ENCODE peak calls at places on chromosomes 2 and 18, in six cellular contexts. One of them, this sample, is unnamed.

GRCh38 chr18:11004951-11005350 is 144.4 kb downstream of the PIEZO2 start:
- DNase-seq in neural progenitor cell: no peak
- DNase-seq in GM23248: no peak
- DNase-seq in GM23338: no peak
- DNase-seq in HepG2: no peak
- DNase-seq in H1: no peak
- DNase-seq in this sample: no peak

GRCh38 chr2:143816927-143817326 is 687.7 kb downstream of the ARHGAP15 start:
- DNase-seq in neural progenitor cell: no peak
- DNase-seq in GM23248: no peak
- DNase-seq in GM23338: no peak
- DNase-seq in HepG2: no peak
- DNase-seq in H1: no peak
- DNase-seq in this sample: no peak

GRCh38 chr2:10471956-10472355 is 23.8 kb upstream of the ODC1 start:
- DNase-seq in neural progenitor cell: peak; percentile 32
- DNase-seq in GM23248: no peak
- DNase-seq in GM23338: peak; percentile 27
- DNase-seq in HepG2: no peak
- DNase-seq in H1: no peak
- DNase-seq in this sample: no peak

GRCh38 chr2:138516030-138516704 is 14.6 kb downstream of the SPOPL start:
- DNase-seq in neural progenitor cell: no peak
- DNase-seq in GM23248: peak; percentile 45
- DNase-seq in GM23338: peak; percentile 16
- DNase-seq in HepG2: peak; percentile 72
- DNase-seq in H1: no peak
- DNase-seq in this sample: no peak

GRCh38 chr2:217327981-217328760 is 468.3 kb upstream of the TNP1 start:
- DNase-seq in neural progenitor cell: no peak
- DNase-seq in GM23248: no peak
- DNase-seq in GM23338: no peak
- DNase-seq in HepG2: no peak
- DNase-seq in H1: no peak
- DNase-seq in this sample: no peak

GRCh38 chr2:70979626-70980025 is 1.2 kb downstream of the ANKRD53 start:
- DNase-seq in neural progenitor cell: no peak
- DNase-seq in GM23248: no peak
- DNase-seq in GM23338: no peak
- DNase-seq in HepG2: no peak
- DNase-seq in H1: no peak
- DNase-seq in this sample: no peak

GRCh38 chr2:11716689-11717321 is 29.6 kb upstream of the LPIN1 start:
- DNase-seq in neural progenitor cell: no peak
- DNase-seq in GM23248: peak; percentile 70
- DNase-seq in GM23338: no peak
- DNase-seq in HepG2: peak; percentile 45
- DNase-seq in H1: no peak
- DNase-seq in this sample: no peak

GRCh38 chr2:95289251-95289650 is 7.9 kb upstream of the KCNIP3 start:
- DNase-seq in neural progenitor cell: no peak
- DNase-seq in GM23248: no peak
- DNase-seq in GM23338: peak; percentile 53
- DNase-seq in HepG2: peak; percentile 16
- DNase-seq in H1: no peak
- DNase-seq in this sample: no peak

GRCh38 chr18:35489913-35490490 is 7.8 kb downstream of the INO80C start:
- DNase-seq in neural progenitor cell: no peak
- DNase-seq in GM23248: no peak
- DNase-seq in GM23338: no peak
- DNase-seq in HepG2: no peak
- DNase-seq in H1: no peak
- DNase-seq in this sample: no peak

GRCh38 chr2:182070736-182071135 is 85.1 kb downstream of the PPP1R1C start:
- DNase-seq in neural progenitor cell: no peak
- DNase-seq in GM23248: no peak
- DNase-seq in GM23338: no peak
- DNase-seq in HepG2: no peak
- DNase-seq in H1: no peak
- DNase-seq in this sample: no peak

GRCh38 chr2:11684894-11685460 is 15.0 kb upstream of the NTSR2 start:
- DNase-seq in neural progenitor cell: no peak
- DNase-seq in GM23248: no peak
- DNase-seq in GM23338: no peak
- DNase-seq in HepG2: no peak
- DNase-seq in H1: no peak
- DNase-seq in this sample: no peak

GRCh38 chr2:62597323-62597722 is 91.3 kb upstream of the TMEM17 start:
- DNase-seq in neural progenitor cell: no peak
- DNase-seq in GM23248: peak; percentile 69
- DNase-seq in GM23338: no peak
- DNase-seq in HepG2: no peak
- DNase-seq in H1: no peak
- DNase-seq in this sample: no peak

GRCh38 chr18:48594725-48595124 is 55.9 kb downstream of the CTIF start:
- DNase-seq in neural progenitor cell: no peak
- DNase-seq in GM23248: no peak
- DNase-seq in GM23338: no peak
- DNase-seq in HepG2: no peak
- DNase-seq in H1: no peak
- DNase-seq in this sample: no peak

GRCh38 chr18:48592540-48592939 is 53.7 kb downstream of the CTIF start:
- DNase-seq in neural progenitor cell: peak; percentile 84
- DNase-seq in GM23248: no peak
- DNase-seq in GM23338: no peak
- DNase-seq in HepG2: no peak
- DNase-seq in H1: no peak
- DNase-seq in this sample: no peak

GRCh38 chr18:48595703-48596218 is 56.9 kb downstream of the CTIF start:
- DNase-seq in neural progenitor cell: no peak
- DNase-seq in GM23248: no peak
- DNase-seq in GM23338: no peak
- DNase-seq in HepG2: no peak
- DNase-seq in H1: no peak
- DNase-seq in this sample: no peak

GRCh38 chr18:48589797-48590519 is 51.1 kb downstream of the CTIF start:
- DNase-seq in neural progenitor cell: no peak
- DNase-seq in GM23248: peak; percentile 27
- DNase-seq in GM23338: no peak
- DNase-seq in HepG2: no peak
- DNase-seq in H1: no peak
- DNase-seq in this sample: no peak

GRCh38 chr18:48590678-48591077 is 51.8 kb downstream of the CTIF start:
- DNase-seq in neural progenitor cell: no peak
- DNase-seq in GM23248: peak; percentile 94
- DNase-seq in GM23338: no peak
- DNase-seq in HepG2: no peak
- DNase-seq in H1: no peak
- DNase-seq in this sample: no peak
- H3K27ac ChIP-seq in neural progenitor cell: no peak overlapping the region
- H3K27ac ChIP-seq in GM23248: peak overlapping the region; percentile 43
- H3K27ac ChIP-seq in GM23338: no peak overlapping the region
- H3K27ac ChIP-seq in HepG2: no peak overlapping the region
- H3K27ac ChIP-seq in H1: no peak overlapping the region
- H3K27ac ChIP-seq in this sample: no peak overlapping the region

GRCh38 chr2:170818294-170819104 is 1.8 kb downstream of the GAD1 start:
- DNase-seq in neural progenitor cell: peak; percentile 44
- DNase-seq in GM23248: peak; percentile 33
- DNase-seq in GM23338: peak; percentile 65
- DNase-seq in HepG2: no peak
- DNase-seq in H1: peak; percentile 78
- DNase-seq in this sample: no peak
- TF ChIP-seq EZH2 in neural progenitor cell: peak; percentile 41
- TF ChIP-seq EZH2 in GM23248: no peak
- TF ChIP-seq EZH2 in GM23338: peak; percentile 54
- TF ChIP-seq EZH2 in HepG2: no peak
- TF ChIP-seq EZH2 in H1: peak; percentile 70
- TF ChIP-seq EZH2 in this sample: no peak

GRCh38 chr2:60699617-60700016 is 56.5 kb upstream of the PAPOLG start:
- DNase-seq in neural progenitor cell: no peak
- DNase-seq in GM23248: no peak
- DNase-seq in GM23338: peak; percentile 27
- DNase-seq in HepG2: no peak
- DNase-seq in H1: no peak
- DNase-seq in this sample: no peak
- H3K36me3 ChIP-seq in neural progenitor cell: no peaks in the 10 kb centered on the region
- H3K36me3 ChIP-seq in GM23248: no peaks in the 10 kb centered on the region
- H3K36me3 ChIP-seq in GM23338: no peaks in the 10 kb centered on the region
- H3K36me3 ChIP-seq in HepG2: no peaks in the 10 kb centered on the region
- H3K36me3 ChIP-seq in H1: no peaks in the 10 kb centered on the region
- H3K36me3 ChIP-seq in this sample: no peaks in the 10 kb centered on the region

GRCh38 chr2:145012214-145012670 is 492.3 kb upstream of the ZEB2 start:
- DNase-seq in neural progenitor cell: peak; percentile 9
- DNase-seq in GM23248: peak; percentile 37
- DNase-seq in GM23338: no peak
- DNase-seq in HepG2: no peak
- DNase-seq in H1: no peak
- DNase-seq in this sample: no peak

GRCh38 chr2:145010635-145011034 is 490.7 kb upstream of the ZEB2 start:
- DNase-seq in neural progenitor cell: no peak
- DNase-seq in GM23248: no peak
- DNase-seq in GM23338: no peak
- DNase-seq in HepG2: no peak
- DNase-seq in H1: no peak
- DNase-seq in this sample: no peak

GRCh38 chr2:145002624-145003023 is 482.7 kb upstream of the ZEB2 start:
- DNase-seq in neural progenitor cell: no peak
- DNase-seq in GM23248: no peak
- DNase-seq in GM23338: no peak
- DNase-seq in HepG2: no peak
- DNase-seq in H1: no peak
- DNase-seq in this sample: no peak

GRCh38 chr2:145007673-145008263 is 487.8 kb upstream of the ZEB2 start:
- DNase-seq in neural progenitor cell: no peak
- DNase-seq in GM23248: no peak
- DNase-seq in GM23338: no peak
- DNase-seq in HepG2: no peak
- DNase-seq in H1: no peak
- DNase-seq in this sample: no peak

DNA sequence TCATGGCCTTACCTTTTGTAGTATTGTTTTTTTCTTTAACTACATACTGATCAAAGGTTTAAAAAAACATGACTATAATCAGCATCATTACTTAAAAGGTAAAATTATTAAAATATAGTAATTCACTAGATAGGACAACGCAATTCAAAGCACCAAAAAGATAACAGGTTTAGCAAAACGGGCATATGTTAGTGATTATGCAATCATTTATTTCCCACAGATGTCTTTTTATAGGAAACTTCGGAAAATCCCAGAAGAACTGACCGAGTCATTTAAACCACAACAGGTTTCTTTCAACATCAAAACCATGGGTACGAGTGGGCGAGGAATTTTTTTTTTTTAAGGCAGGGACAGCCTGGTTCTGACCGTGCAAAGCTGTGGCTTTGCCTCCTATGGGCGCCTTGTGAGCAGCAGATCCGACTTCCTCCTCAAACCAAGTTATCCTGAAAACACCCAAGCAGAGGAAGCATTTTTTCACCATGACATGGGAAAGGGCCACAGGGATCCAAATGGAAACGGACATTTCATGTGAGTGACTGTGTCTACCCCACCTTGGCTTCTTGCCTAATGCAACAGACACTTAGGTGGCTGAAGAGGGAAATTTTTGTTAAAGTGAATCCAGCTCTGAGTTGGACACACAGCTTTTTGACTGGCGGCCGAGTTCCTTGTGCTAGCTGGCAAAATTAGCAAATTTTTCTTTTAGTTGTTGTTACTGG is 487.2 kb upstream of the ZEB2 start:
- DNase-seq in neural progenitor cell: no peak
- DNase-seq in GM23248: peak; percentile 99
- DNase-seq in GM23338: no peak
- DNase-seq in HepG2: no peak
- DNase-seq in H1: no peak
- DNase-seq in this sample: no peak
- H3K27ac ChIP-seq in neural progenitor cell: no peak overlapping the region
- H3K27ac ChIP-seq in GM23248: peak overlapping the region; percentile 91
- H3K27ac ChIP-seq in GM23338: no peak overlapping the region
- H3K27ac ChIP-seq in HepG2: no peak overlapping the region
- H3K27ac ChIP-seq in H1: no peak overlapping the region
- H3K27ac ChIP-seq in this sample: no peak overlapping the region

GRCh38 chr2:240518981-240519380 is 38.8 kb downstream of the ANKMY1 start:
- DNase-seq in neural progenitor cell: no peak
- DNase-seq in GM23248: no peak
- DNase-seq in GM23338: no peak
- DNase-seq in HepG2: no peak
- DNase-seq in H1: no peak
- DNase-seq in this sample: no peak

GRCh38 chr2:240520974-240521350 is 36.8 kb downstream of the ANKMY1 start:
- DNase-seq in neural progenitor cell: no peak
- DNase-seq in GM23248: no peak
- DNase-seq in GM23338: peak; percentile 12
- DNase-seq in HepG2: no peak
- DNase-seq in H1: peak; percentile 46
- DNase-seq in this sample: no peak

GRCh38 chr2:240520143-240520973 is 37.4 kb downstream of the ANKMY1 start:
- DNase-seq in neural progenitor cell: peak; percentile 47
- DNase-seq in GM23248: peak; percentile 37
- DNase-seq in GM23338: peak; percentile 76
- DNase-seq in HepG2: no peak
- DNase-seq in H1: peak; percentile 63
- DNase-seq in this sample: no peak

GRCh38 chr2:240517342-240517741 is 40.4 kb downstream of the ANKMY1 start:
- DNase-seq in neural progenitor cell: no peak
- DNase-seq in GM23248: no peak
- DNase-seq in GM23338: no peak
- DNase-seq in HepG2: no peak
- DNase-seq in H1: no peak
- DNase-seq in this sample: no peak

GRCh38 chr2:240519396-240520142 is 38.2 kb downstream of the ANKMY1 start:
- DNase-seq in neural progenitor cell: peak; percentile 24
- DNase-seq in GM23248: peak; percentile 86
- DNase-seq in GM23338: peak; percentile 29
- DNase-seq in HepG2: no peak
- DNase-seq in H1: no peak
- DNase-seq in this sample: no peak
- TF ChIP-seq EZH2 in neural progenitor cell: peak; percentile 23
- TF ChIP-seq EZH2 in GM23248: no peak
- TF ChIP-seq EZH2 in GM23338: no peak
- TF ChIP-seq EZH2 in HepG2: no peak
- TF ChIP-seq EZH2 in H1: no peak
- TF ChIP-seq EZH2 in this sample: no peak

GRCh38 chr2:120805590-120805989 is 69.9 kb downstream of the GLI2 start:
- DNase-seq in neural progenitor cell: no peak
- DNase-seq in GM23248: no peak
- DNase-seq in GM23338: no peak
- DNase-seq in HepG2: no peak
- DNase-seq in H1: no peak
- DNase-seq in this sample: no peak

GRCh38 chr2:120805011-120805410 is 69.3 kb downstream of the GLI2 start:
- DNase-seq in neural progenitor cell: no peak
- DNase-seq in GM23248: no peak
- DNase-seq in GM23338: no peak
- DNase-seq in HepG2: no peak
- DNase-seq in H1: no peak
- DNase-seq in this sample: no peak

GRCh38 chr2:120803764-120804335 is 68.2 kb downstream of the GLI2 start:
- DNase-seq in neural progenitor cell: no peak
- DNase-seq in GM23248: no peak
- DNase-seq in GM23338: no peak
- DNase-seq in HepG2: no peak
- DNase-seq in H1: no peak
- DNase-seq in this sample: no peak

GRCh38 chr2:120803085-120803484 is 67.4 kb downstream of the GLI2 start:
- DNase-seq in neural progenitor cell: no peak
- DNase-seq in GM23248: no peak
- DNase-seq in GM23338: no peak
- DNase-seq in HepG2: no peak
- DNase-seq in H1: no peak
- DNase-seq in this sample: no peak

GRCh38 chr2:120804446-120804845 is 68.8 kb downstream of the GLI2 start:
- DNase-seq in neural progenitor cell: no peak
- DNase-seq in GM23248: no peak
- DNase-seq in GM23338: no peak
- DNase-seq in HepG2: no peak
- DNase-seq in H1: no peak
- DNase-seq in this sample: no peak
- H3K36me3 ChIP-seq in neural progenitor cell: no peaks in the 10 kb centered on the region
- H3K36me3 ChIP-seq in GM23248: peaks cover 3% of the 10 kb centered on the region
- H3K36me3 ChIP-seq in GM23338: no peaks in the 10 kb centered on the region
- H3K36me3 ChIP-seq in HepG2: no peaks in the 10 kb centered on the region
- H3K36me3 ChIP-seq in H1: peaks cover 11% of the 10 kb centered on the region
- H3K36me3 ChIP-seq in this sample: no peaks in the 10 kb centered on the region

This sample was measured in DND-41.